ENCODE peak calls at places on chromosomes 4 and X, in nine cellular contexts. O, Q, R, G, B, A, J, L and Y are unnamed samples.

GRCh38 chrX:48695524-48695875 is 1.0 kb upstream of the SUV39H1 start:
- DNase-seq in O (no peak), Q (no peak), R (no peak), G (no peak), B (no peak), A (no peak), J (no peak), L (no peak), Y (no peak)

GRCh38 chrX:110733166-110733565 is 62.5 kb downstream of the CHRDL1 start:
- DNase-seq in O (no peak), Q (no peak), R (no peak), G (no peak), B (no peak), A (no peak), J (no peak), L (no peak), Y (no peak)

GRCh38 chrX:16573781-16574180 is 76.2 kb upstream of the S100G start:
- DNase-seq in O (no peak), Q (no peak), R (peak), G (no peak), B (no peak), A (no peak), J (no peak), L (no peak), Y (no peak)

GRCh38 chr4:76882630-76883029 is 15.3 kb downstream of the SOWAHB start:
- DNase-seq in O (no peak), Q (no peak), R (no peak), G (no peak), B (no peak), A (no peak), J (no peak), L (no peak), Y (no peak)

GRCh38 chr4:128388352-128388630 is 100.7 kb upstream of the PGRMC2 start:
- DNase-seq in O (no peak), Q (no peak), R (no peak), G (no peak), B (no peak), A (no peak), J (no peak), L (no peak), Y (no peak)

GRCh38 chrX:39497717-39498265 is 600.0 kb downstream of the BCOR start:
- DNase-seq in O (no peak), Q (no peak), R (no peak), G (no peak), B (no peak), A (no peak), J (no peak), L (no peak), Y (peak)

GRCh38 chrX:334971-335757 is 16.6 kb upstream of the GTPBP6 start:
- DNase-seq in O (peak), Q (no peak), R (no peak), G (no peak), B (no peak), A (no peak), J (no peak), L (no peak), Y (no peak)

GRCh38 chr4:3009422-3009821 is 46.1 kb downstream of the GRK4 start:
- DNase-seq in O (no peak), Q (no peak), R (peak), G (no peak), B (no peak), A (no peak), J (no peak), L (no peak), Y (peak)

GRCh38 chr4:121789470-121789869 is 11.7 kb upstream of the EXOSC9 start:
- DNase-seq in O (no peak), Q (no peak), R (no peak), G (no peak), B (no peak), A (no peak), J (no peak), L (no peak), Y (no peak)

GRCh38 chr4:165464813-165465381 is 86.1 kb downstream of the CPE start:
- DNase-seq in O (no peak), Q (no peak), R (peak), G (no peak), B (no peak), A (no peak), J (peak), L (no peak), Y (peak)

GRCh38 chrX:3244203-3244743 is 102.2 kb downstream of the MXRA5 start:
- DNase-seq in O (no peak), Q (peak), R (peak), G (no peak), B (no peak), A (no peak), J (no peak), L (no peak), Y (no peak)

GRCh38 chrX:154840856-154841255 is 6.4 kb upstream of the SMIM9 start:
- DNase-seq in O (no peak), Q (no peak), R (peak), G (no peak), B (no peak), A (no peak), J (no peak), L (peak), Y (peak)

GRCh38 chr4:170015285-170015684 is 10.9 kb downstream of the MFAP3L start:
- DNase-seq in O (peak), Q (no peak), R (no peak), G (no peak), B (no peak), A (no peak), J (no peak), L (no peak), Y (no peak)

GRCh38 chr4:75672461-75673026 is 667 bp downstream of the G3BP2 start:
- DNase-seq in O (peak), Q (peak), R (peak), G (peak), B (peak), A (peak), J (peak), L (peak), Y (peak)

GRCh38 chrX:30799327-30799726 is 89.7 kb downstream of the TAB3 start:
- DNase-seq in O (no peak), Q (no peak), R (no peak), G (no peak), B (no peak), A (no peak), J (no peak), L (no peak), Y (no peak)